ENCODE peak calls at places on chromosomes 7 and 10, in six cellular contexts. R is GM04503; C is stimulated activated CD8-positive, alpha-beta memory T cell treated with anti-CD3 and anti-CD28 coated beads, Interleukin-15, amount 100 ng/mL, for 1 hour; T is brain microvascular endothelial cell; W is MCF 10A; O is left lung. P is an unnamed sample.

GRCh38 chr7:114919587-114919986 is 2.3 kb upstream of the MDFIC start:
- DNase-seq in R (no peak), C (no peak), T (no peak), W (no peak), O (no peak), P (no peak)

GRCh38 chr7:90312745-90313144 is 8.4 kb downstream of the FAM237B start:
- DNase-seq in R (no peak), C (no peak), T (no peak), W (peak), O (no peak), P (peak)

GRCh38 chr10:21976739-21977138 is 26.8 kb downstream of the DNAJC1 start:
- DNase-seq in R (no peak), C (no peak), T (peak), W (no peak), O (no peak), P (no peak)

GRCh38 chr7:130481898-130482297 is 10.0 kb upstream of the MEST start:
- DNase-seq in R (no peak), C (no peak), T (no peak), W (no peak), O (no peak), P (no peak)

GRCh38 chr7:130966246-130967009 is 232.4 kb upstream of the KLF14 start:
- DNase-seq in R (peak), C (no peak), T (peak), W (no peak), O (no peak), P (no peak)

GRCh38 chr7:50206521-50207250 is 97.8 kb upstream of the IKZF1 start:
- DNase-seq in R (no peak), C (peak), T (no peak), W (no peak), O (no peak), P (no peak)

GRCh38 chr7:159027803-159028455 is 116.7 kb downstream of the VIPR2 start:
- DNase-seq in R (no peak), C (no peak), T (no peak), W (peak), O (peak), P (peak)

GRCh38 chr10:58351616-58352578 is 17.1 kb downstream of the UBE2D1 start:
- DNase-seq in R (no peak), C (no peak), T (no peak), W (no peak), O (no peak), P (peak)

GRCh38 chr7:151351967-151352366 is 10.4 kb downstream of the NUB1 start:
- DNase-seq in R (no peak), C (peak), T (no peak), W (no peak), O (no peak), P (no peak)

GRCh38 chr7:34128762-34129161 is 223.4 kb downstream of the BMPER start:
- DNase-seq in R (peak), C (no peak), T (peak), W (peak), O (no peak), P (peak)

GRCh38 chr7:127392182-127392565 is 334 bp downstream of the ZNF800 start:
- DNase-seq in R (no peak), C (peak), T (peak), W (peak), O (peak), P (peak)

GRCh38 chr7:10221084-10221483 is 752.6 kb upstream of the PHF14 start:
- DNase-seq in R (no peak), C (no peak), T (no peak), W (no peak), O (no peak), P (no peak)

GRCh38 chr7:84187813-84188212 is 6.8 kb downstream of the SEMA3A start:
- DNase-seq in R (no peak), C (no peak), T (no peak), W (peak), O (no peak), P (peak)

GRCh38 chr7:55054252-55054651 is 35.4 kb downstream of the EGFR start:
- DNase-seq in R (no peak), C (no peak), T (no peak), W (no peak), O (no peak), P (no peak)

GRCh38 chr10:17923728-17924127 is 28.0 kb upstream of the SLC39A12 start:
- DNase-seq in R (peak), C (no peak), T (peak), W (peak), O (no peak), P (peak)

GRCh38 chr7:123557016-123557630 is 495 bp downstream of the NDUFA5 start:
- DNase-seq in R (peak), C (no peak), T (no peak), W (no peak), O (no peak), P (peak)

GRCh38 chr7:3404490-3404889 is 103.4 kb downstream of the SDK1 start:
- DNase-seq in R (no peak), C (no peak), T (peak), W (peak), O (no peak), P (peak)

GRCh38 chr10:133388973-133389818 is 4.8 kb upstream of the MTG1 start:
- DNase-seq in R (no peak), C (no peak), T (no peak), W (no peak), O (no peak), P (no peak)

GRCh38 chr10:50594012-50594411 is 29.7 kb downstream of the SGMS1 start:
- DNase-seq in R (no peak), C (no peak), T (peak), W (peak), O (no peak), P (peak)

GRCh38 chr7:28685660-28686417 is 272.3 kb downstream of the TRIL start:
- DNase-seq in R (peak), C (no peak), T (peak), W (peak), O (peak), P (peak)

GRCh38 chr10:132422169-132422691 is 25.2 kb downstream of the PWWP2B start:
- DNase-seq in R (no peak), C (no peak), T (no peak), W (no peak), O (peak), P (no peak)

GRCh38 chr10:6600224-6600987 is 20.3 kb upstream of the PRKCQ start:
- DNase-seq in R (no peak), C (no peak), T (no peak), W (no peak), O (no peak), P (no peak)

GRCh38 chr7:6577369-6578113 is at the start of gene ZDHHC4:
- DNase-seq in R (peak), C (peak), T (peak), W (peak), O (peak), P (peak)

GRCh38 chr7:8378349-8379019 is 54.9 kb upstream of the NXPH1 start:
- DNase-seq in R (no peak), C (no peak), T (no peak), W (no peak), O (no peak), P (no peak)

GRCh38 chr10:90447836-90448235 is 410.0 kb downstream of the HTR7 start:
- DNase-seq in R (no peak), C (no peak), T (no peak), W (peak), O (no peak), P (peak)

GRCh38 chr10:17510242-17510908 is 56.0 kb upstream of the ST8SIA6 start:
- DNase-seq in R (no peak), C (no peak), T (no peak), W (no peak), O (no peak), P (no peak)

GRCh38 chr7:5695037-5695708 is 86.3 kb downstream of the RNF216 start:
- DNase-seq in R (peak), C (peak), T (peak), W (no peak), O (peak), P (no peak)

GRCh38 chr10:76071638-76072317 is 640.4 kb downstream of the LRMDA start:
- DNase-seq in R (peak), C (no peak), T (no peak), W (no peak), O (no peak), P (peak)

GRCh38 chr10:31000867-31001266 is 30.8 kb downstream of the ZNF438 start:
- DNase-seq in R (no peak), C (no peak), T (no peak), W (no peak), O (no peak), P (no peak)

GRCh38 chr7:75955293-75955938 is 39.0 kb downstream of the TMEM120A start:
- DNase-seq in R (no peak), C (no peak), T (no peak), W (no peak), O (peak), P (no peak)

GRCh38 chr10:119393019-119393418 is 149.5 kb downstream of the RGS10 start:
- DNase-seq in R (no peak), C (no peak), T (no peak), W (no peak), O (no peak), P (no peak)

GRCh38 chr10:5566606-5567005 is 41.8 kb downstream of the CALML3 start:
- DNase-seq in R (no peak), C (no peak), T (no peak), W (peak), O (no peak), P (peak)

GRCh38 chr10:5252177-5253037 is 55.8 kb downstream of the AKR1C4 start:
- DNase-seq in R (no peak), C (no peak), T (no peak), W (peak), O (no peak), P (peak)

GRCh38 chr7:129607471-129608120 is 3.9 kb upstream of the NRF1 start:
- DNase-seq in R (no peak), C (no peak), T (no peak), W (peak), O (no peak), P (peak)

GRCh38 chr10:110527731-110528171 is 30.0 kb downstream of the DUSP5 start:
- DNase-seq in R (no peak), C (no peak), T (no peak), W (no peak), O (no peak), P (no peak)

GRCh38 chr7:125355899-125356298 is 426.3 kb upstream of the POT1 start:
- DNase-seq in R (no peak), C (no peak), T (peak), W (no peak), O (no peak), P (no peak)

GRCh38 chr10:132099701-132100481 is 34.1 kb downstream of the JAKMIP3 start:
- DNase-seq in R (no peak), C (no peak), T (no peak), W (no peak), O (peak), P (no peak)

GRCh38 chr10:114398587-114399331 is 5.5 kb downstream of the AFAP1L2 start:
- DNase-seq in R (no peak), C (no peak), T (no peak), W (no peak), O (no peak), P (no peak)

GRCh38 chr10:1411956-1412355 is 325.4 kb downstream of the ADARB2 start:
- DNase-seq in R (no peak), C (no peak), T (no peak), W (no peak), O (no peak), P (no peak)